ENCODE peak calls at places on chromosomes 13 and 19, in five cellular contexts. One of them, this sample, is unnamed.

GRCh38 chr19:19006213-19006612 is 27.1 kb downstream of the SUGP2 start:
- DNase-seq in heart right ventricle: no peak
- DNase-seq in glutamatergic neuron: no peak
- DNase-seq in gastrocnemius medialis: no peak
- DNase-seq in HCT116: no peak
- DNase-seq in this sample: no peak

GRCh38 chr13:19961924-19962323 is 3.4 kb downstream of the ZMYM2 start:
- DNase-seq in heart right ventricle: no peak
- DNase-seq in glutamatergic neuron: no peak
- DNase-seq in gastrocnemius medialis: no peak
- DNase-seq in HCT116: no peak
- DNase-seq in this sample: no peak

GRCh38 chr13:101152184-101152583 is 264.1 kb downstream of the NALCN start:
- DNase-seq in heart right ventricle: no peak
- DNase-seq in glutamatergic neuron: no peak
- DNase-seq in gastrocnemius medialis: no peak
- DNase-seq in HCT116: no peak
- DNase-seq in this sample: no peak

GRCh38 chr13:107866666-107867623 is 348.4 kb downstream of the LIG4 start:
- DNase-seq in heart right ventricle: no peak
- DNase-seq in glutamatergic neuron: peak; percentile 70
- DNase-seq in gastrocnemius medialis: no peak
- DNase-seq in HCT116: no peak
- DNase-seq in this sample: peak; percentile 67

GRCh38 chr13:29059837-29060236 is 239.7 kb downstream of the MTUS2 start:
- DNase-seq in heart right ventricle: peak; percentile 15
- DNase-seq in glutamatergic neuron: peak; percentile 19
- DNase-seq in gastrocnemius medialis: no peak
- DNase-seq in HCT116: no peak
- DNase-seq in this sample: no peak

GRCh38 chr19:51450730-51451307 is 7.4 kb downstream of the SIGLEC8 start:
- DNase-seq in heart right ventricle: no peak
- DNase-seq in glutamatergic neuron: no peak
- DNase-seq in gastrocnemius medialis: no peak
- DNase-seq in HCT116: no peak
- DNase-seq in this sample: no peak

GRCh38 chr13:76737526-76737925 is 148.7 kb downstream of the KCTD12 start:
- DNase-seq in heart right ventricle: no peak
- DNase-seq in glutamatergic neuron: no peak
- DNase-seq in gastrocnemius medialis: no peak
- DNase-seq in HCT116: no peak
- DNase-seq in this sample: no peak

GRCh38 chr19:8481191-8481590 is 21.2 kb downstream of the PRAM1 start:
- DNase-seq in heart right ventricle: no peak
- DNase-seq in glutamatergic neuron: no peak
- DNase-seq in gastrocnemius medialis: no peak
- DNase-seq in HCT116: no peak
- DNase-seq in this sample: no peak

GRCh38 chr13:33441015-33441414 is 155.5 kb upstream of the STARD13 start:
- DNase-seq in heart right ventricle: no peak
- DNase-seq in glutamatergic neuron: no peak
- DNase-seq in gastrocnemius medialis: no peak
- DNase-seq in HCT116: peak; percentile 15
- DNase-seq in this sample: peak; percentile 41

GRCh38 chr19:21848706-21849105 is 12.7 kb upstream of the ZNF43 start:
- DNase-seq in heart right ventricle: no peak
- DNase-seq in glutamatergic neuron: no peak
- DNase-seq in gastrocnemius medialis: no peak
- DNase-seq in HCT116: no peak
- DNase-seq in this sample: no peak

DNA sequence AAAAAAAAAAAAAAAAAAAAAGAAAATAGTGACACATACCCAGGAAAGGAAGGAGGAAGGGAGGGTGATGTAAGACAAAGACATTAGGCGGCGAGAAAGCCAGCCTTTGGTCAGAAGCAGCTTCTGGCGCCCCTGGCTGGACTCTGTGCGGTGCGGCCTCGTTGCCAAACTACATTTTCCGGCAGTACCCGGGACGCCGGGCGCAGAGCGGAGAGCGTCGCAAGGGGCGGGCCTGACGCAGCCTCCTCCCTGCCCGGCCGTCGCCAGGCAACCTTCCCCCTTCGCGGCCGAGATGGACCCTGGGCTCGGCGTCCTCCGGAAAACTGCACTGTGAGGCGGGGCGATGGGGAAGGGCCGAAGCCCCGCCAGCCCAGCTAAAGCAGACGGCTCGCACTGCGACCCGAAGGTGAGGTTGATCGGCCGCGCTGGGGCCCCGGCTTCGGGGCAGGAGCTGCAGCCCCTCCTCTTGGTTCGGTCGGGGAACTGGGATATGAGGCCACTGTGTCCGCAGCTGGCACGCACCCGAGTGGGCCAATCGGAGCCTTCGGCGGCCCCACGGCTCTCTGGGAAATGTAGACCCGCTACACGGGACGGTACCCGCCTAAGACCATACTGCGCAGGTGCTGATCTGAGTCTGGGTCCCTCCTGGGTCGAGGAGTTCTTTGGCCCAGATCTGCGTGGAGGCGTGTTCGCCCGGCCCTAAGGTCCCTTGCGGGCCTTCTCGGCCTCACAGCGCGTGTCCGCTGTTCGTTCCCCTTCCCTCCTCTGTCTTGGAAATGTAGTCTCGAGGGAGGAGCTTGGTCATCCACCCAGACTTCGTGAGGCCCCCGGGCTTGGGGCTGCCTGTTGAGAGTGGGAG is 2.3 kb upstream of the MZF1 start:
- DNase-seq in heart right ventricle: peak; percentile 91
- DNase-seq in glutamatergic neuron: peak; percentile 92
- DNase-seq in gastrocnemius medialis: peak; percentile 75
- DNase-seq in HCT116: peak; percentile 79
- DNase-seq in this sample: peak; percentile 95
- TF ChIP-seq CTCF in heart right ventricle: peak; percentile 17
- TF ChIP-seq CTCF in glutamatergic neuron: no peak
- TF ChIP-seq CTCF in gastrocnemius medialis: no peak
- TF ChIP-seq CTCF in HCT116: no peak
- TF ChIP-seq CTCF in this sample: no peak

GRCh38 chr13:27868639-27869435 is 51.0 kb upstream of the PDX1 start:
- DNase-seq in heart right ventricle: no peak
- DNase-seq in glutamatergic neuron: no peak
- DNase-seq in gastrocnemius medialis: no peak
- DNase-seq in HCT116: peak; percentile 7
- DNase-seq in this sample: peak; percentile 15

GRCh38 chr13:27869436-27870090 is 50.2 kb upstream of the PDX1 start:
- DNase-seq in heart right ventricle: no peak
- DNase-seq in glutamatergic neuron: no peak
- DNase-seq in gastrocnemius medialis: no peak
- DNase-seq in HCT116: no peak
- DNase-seq in this sample: no peak
- TF ChIP-seq CTCF in heart right ventricle: no peak
- TF ChIP-seq CTCF in glutamatergic neuron: no peak
- TF ChIP-seq CTCF in gastrocnemius medialis: no peak
- TF ChIP-seq CTCF in HCT116: peak; percentile 2
- TF ChIP-seq CTCF in this sample: peak; percentile 5

GRCh38 chr19:2488942-2489731 is 13.2 kb downstream of the GADD45B start:
- DNase-seq in heart right ventricle: peak; percentile 50
- DNase-seq in glutamatergic neuron: peak; percentile 74
- DNase-seq in gastrocnemius medialis: no peak
- DNase-seq in HCT116: no peak
- DNase-seq in this sample: peak; percentile 62
- TF ChIP-seq CTCF in heart right ventricle: peak; percentile 24
- TF ChIP-seq CTCF in glutamatergic neuron: no peak
- TF ChIP-seq CTCF in gastrocnemius medialis: no peak
- TF ChIP-seq CTCF in HCT116: no peak
- TF ChIP-seq CTCF in this sample: no peak

GRCh38 chr19:6126335-6126974 is 9.0 kb upstream of the ACSBG2 start:
- DNase-seq in heart right ventricle: no peak
- DNase-seq in glutamatergic neuron: no peak
- DNase-seq in gastrocnemius medialis: no peak
- DNase-seq in HCT116: peak; percentile 91
- DNase-seq in this sample: peak; percentile 84
- TF ChIP-seq CTCF in heart right ventricle: peak; percentile 15
- TF ChIP-seq CTCF in glutamatergic neuron: no peak
- TF ChIP-seq CTCF in gastrocnemius medialis: no peak
- TF ChIP-seq CTCF in HCT116: peak; percentile 74
- TF ChIP-seq CTCF in this sample: peak; percentile 60

GRCh38 chr19:13083627-13084026 is 19.0 kb downstream of the LYL1 start:
- DNase-seq in heart right ventricle: no peak
- DNase-seq in glutamatergic neuron: no peak
- DNase-seq in gastrocnemius medialis: no peak
- DNase-seq in HCT116: no peak
- DNase-seq in this sample: no peak

GRCh38 chr19:13083008-13083404 is 19.7 kb downstream of the LYL1 start:
- DNase-seq in heart right ventricle: no peak
- DNase-seq in glutamatergic neuron: no peak
- DNase-seq in gastrocnemius medialis: no peak
- DNase-seq in HCT116: no peak
- DNase-seq in this sample: no peak

GRCh38 chr19:13085673-13086072 is 17.0 kb downstream of the LYL1 start:
- DNase-seq in heart right ventricle: no peak
- DNase-seq in glutamatergic neuron: no peak
- DNase-seq in gastrocnemius medialis: no peak
- DNase-seq in HCT116: no peak
- DNase-seq in this sample: no peak

GRCh38 chr19:13079542-13079986 is 23.1 kb downstream of the LYL1 start:
- DNase-seq in heart right ventricle: no peak
- DNase-seq in glutamatergic neuron: peak; percentile 50
- DNase-seq in gastrocnemius medialis: no peak
- DNase-seq in HCT116: no peak
- DNase-seq in this sample: peak; percentile 39

GRCh38 chr19:13082192-13083007 is 20.3 kb downstream of the LYL1 start:
- DNase-seq in heart right ventricle: no peak
- DNase-seq in glutamatergic neuron: peak; percentile 91
- DNase-seq in gastrocnemius medialis: no peak
- DNase-seq in HCT116: no peak
- DNase-seq in this sample: peak; percentile 51
- TF ChIP-seq CTCF in heart right ventricle: peak; percentile 45
- TF ChIP-seq CTCF in glutamatergic neuron: no peak
- TF ChIP-seq CTCF in gastrocnemius medialis: peak; percentile 55
- TF ChIP-seq CTCF in HCT116: peak; percentile 70
- TF ChIP-seq CTCF in this sample: peak; percentile 40